ENCODE peak calls at places on chromosomes 16 and 17, in nine cellular contexts. E is upper lobe of right lung; V is RWPE2; Z is CD8-positive, alpha-beta T cell; L is HepG2; N is heart right ventricle; A is left ventricle myocardium inferior; J is mucosa of descending colon; F is pancreas. R is an unnamed sample. For H3K36me3, the result is how much of the 10 kb centered on the place peaks cover.

GRCh38 chr16:55701442-55702319 is 45.9 kb downstream of the SLC6A2 start:
- DNase-seq in A (peak), Z (no peak), J (no peak), L (peak), F (peak), N (peak), E (peak), V (no peak), R (peak)

GRCh38 chr17:6936370-6937028 is 59.4 kb upstream of the ALOX12 start:
- DNase-seq in J (no peak), L (no peak), E (no peak), N (peak), V (no peak), A (no peak), F (no peak), Z (no peak), R (peak)

GRCh38 chr17:78426293-78426879 is 47.9 kb downstream of the PGS1 start:
- DNase-seq in N (no peak), J (no peak), Z (no peak), L (no peak), V (no peak), F (no peak), E (no peak), A (no peak), R (no peak)

GRCh38 chr16:66959645-66960177 is 1.4 kb upstream of the CES3 start:
- DNase-seq in L (no peak), A (peak), V (no peak), E (no peak), F (no peak), N (no peak), J (no peak), Z (no peak), R (no peak)

GRCh38 chr17:82828875-82829487 is 10.8 kb downstream of the ZNF750 start:
- DNase-seq in L (no peak), F (no peak), A (no peak), J (no peak), Z (no peak), N (no peak), V (peak), E (no peak), R (no peak)

GRCh38 chr17:64180089-64180488 is 50.1 kb upstream of the ERN1 start:
- DNase-seq in V (no peak), F (no peak), N (no peak), J (no peak), L (no peak), A (no peak), Z (no peak), E (no peak), R (no peak)

GRCh38 chr16:86761117-86761971 is 183.0 kb downstream of the FOXL1 start:
- DNase-seq in F (peak), A (peak), J (no peak), Z (peak), E (no peak), L (peak), N (peak), V (peak), R (peak)

GRCh38 chr17:28501421-28502284 is 4.5 kb upstream of the FOXN1 start:
- DNase-seq in E (no peak), V (no peak), L (no peak), F (no peak), J (no peak), Z (no peak), N (no peak), A (no peak), R (no peak)

GRCh38 chr17:15210247-15210646 is 54.9 kb downstream of the PMP22 start:
- DNase-seq in F (no peak), E (no peak), L (no peak), Z (no peak), J (no peak), A (no peak), N (no peak), V (no peak), R (no peak)

GRCh38 chr16:13793788-13794461 is 126.0 kb upstream of the ERCC4 start:
- DNase-seq in F (no peak), A (no peak), N (peak), L (no peak), V (no peak), J (no peak), E (no peak), Z (no peak), R (no peak)

GRCh38 chr17:70054961-70055360 is 20.1 kb upstream of the KCNJ16 start:
- DNase-seq in J (no peak), V (no peak), F (no peak), A (no peak), E (no peak), Z (no peak), L (no peak), N (no peak), R (no peak)

GRCh38 chr17:21382560-21383495 is 6.7 kb downstream of the KCNJ12 start:
- DNase-seq in J (no peak), E (no peak), L (no peak), F (no peak), A (no peak), N (no peak), Z (no peak), V (no peak), R (no peak)

GRCh38 chr17:46732754-46733398 is 85.6 kb downstream of the WNT3 start:
- DNase-seq in A (no peak), L (no peak), E (no peak), V (no peak), J (no peak), Z (no peak), F (no peak), N (no peak), R (no peak)

GRCh38 chr16:30942421-30942796 is 6.5 kb upstream of the ORAI3 start:
- DNase-seq in F (no peak), N (no peak), L (no peak), V (no peak), A (no peak), E (no peak), Z (no peak), J (no peak), R (no peak)

GRCh38 chr17:80656590-80656989 is 112.0 kb downstream of the RPTOR start:
- DNase-seq in N (no peak), F (no peak), J (no peak), Z (no peak), L (no peak), V (no peak), A (no peak), E (no peak), R (peak)

GRCh38 chr17:41406205-41406604 is 8.8 kb upstream of the KRT31 start:
- DNase-seq in J (no peak), L (no peak), V (no peak), Z (no peak), A (no peak), N (no peak), F (no peak), E (no peak), R (no peak)

GRCh38 chr16:61263400-61263799 is 772.8 kb downstream of the CDH8 start:
- DNase-seq in J (no peak), L (no peak), N (no peak), E (no peak), Z (no peak), V (no peak), F (no peak), A (no peak), R (no peak)

GRCh38 chr16:90046971-90047713 is 27.9 kb upstream of the DBNDD1 start:
- DNase-seq in N (peak), J (peak), V (no peak), E (peak), F (peak), Z (no peak), L (peak), A (peak), R (no peak)

GRCh38 chr16:52929478-52929877 is 123.2 kb downstream of the CHD9NB start:
- DNase-seq in J (no peak), N (no peak), V (no peak), L (no peak), F (no peak), E (no peak), Z (no peak), A (no peak), R (no peak)

GRCh38 chr17:1347681-1348318 is 52.2 kb downstream of the YWHAE start:
- DNase-seq in J (peak), L (no peak), E (peak), V (no peak), Z (no peak), A (no peak), F (no peak), N (peak), R (peak)

GRCh38 chr17:17214646-17215436 is 8.7 kb upstream of the PLD6 start:
- DNase-seq in Z (no peak), A (no peak), E (no peak), F (no peak), J (no peak), L (no peak), N (no peak), V (no peak), R (no peak)

GRCh38 chr17:27609606-27610303 is 21.2 kb upstream of the LGALS9 start:
- DNase-seq in L (peak), V (no peak), F (no peak), N (no peak), E (no peak), J (peak), Z (no peak), A (no peak), R (peak)

GRCh38 chr17:82241183-82241925 is 12.5 kb downstream of the SLC16A3 start:
- DNase-seq in L (peak), J (peak), E (peak), F (peak), N (peak), A (peak), V (peak), Z (no peak), R (peak)

GRCh38 chr16:27171584-27171983 is 31.7 kb upstream of the KDM8 start:
- DNase-seq in F (no peak), V (no peak), L (no peak), Z (no peak), J (no peak), N (no peak), E (no peak), A (no peak), R (no peak)

GRCh38 chr17:20284018-20284417 is 183.3 kb downstream of the LGALS9B start:
- DNase-seq in N (no peak), Z (no peak), F (no peak), A (no peak), E (no peak), L (no peak), J (no peak), V (no peak), R (no peak)

GRCh38 chr17:4157618-4158333 is 14.8 kb downstream of the CYB5D2 start:
- DNase-seq in N (no peak), V (no peak), E (no peak), L (no peak), Z (no peak), J (no peak), A (no peak), F (no peak), R (no peak)

GRCh38 chr17:4160294-4160859 is 17.4 kb downstream of the CYB5D2 start:
- DNase-seq in J (no peak), V (no peak), Z (no peak), E (no peak), N (no peak), L (no peak), F (no peak), A (no peak), R (no peak)

GRCh38 chr17:4161179-4161559 is 18.2 kb downstream of the CYB5D2 start:
- DNase-seq in E (no peak), V (peak), Z (no peak), L (peak), A (no peak), N (no peak), F (no peak), J (no peak), R (no peak)

GRCh38 chr17:4161560-4162221 is 18.7 kb downstream of the CYB5D2 start:
- DNase-seq in L (no peak), A (no peak), N (no peak), V (no peak), J (no peak), E (no peak), F (no peak), Z (no peak), R (no peak)

GRCh38 chr17:4159761-4160160 is 16.8 kb downstream of the CYB5D2 start:
- DNase-seq in L (no peak), E (no peak), Z (no peak), V (no peak), J (no peak), N (no peak), A (no peak), F (no peak), R (no peak)
- H3K36me3 ChIP-seq in L (under half), E (under half), Z (under half), V (under half), J (under half), N (under half), A (under half), F (under half), R (under half)

GRCh38 chr16:1781254-1781653 is 1.1 kb downstream of the SPSB3 start:
- DNase-seq in A (no peak), E (no peak), N (no peak), L (no peak), Z (no peak), V (no peak), J (no peak), F (peak), R (no peak)

GRCh38 chr16:1782408-1783247 is at the start of the genes NUBP2 and SPSB3:
- DNase-seq in Z (peak), N (peak), E (peak), J (peak), L (peak), V (peak), A (peak), F (peak), R (peak)

GRCh38 chr16:1779741-1780676 is 2.4 kb downstream of the SPSB3 start:
- DNase-seq in N (no peak), A (no peak), Z (no peak), E (no peak), L (no peak), J (no peak), V (no peak), F (peak), R (no peak)

GRCh38 chr16:1780677-1781072 is 1.7 kb downstream of the SPSB3 start:
- DNase-seq in J (no peak), L (no peak), A (no peak), N (no peak), E (no peak), Z (no peak), V (no peak), F (no peak), R (no peak)

GRCh38 chr16:1781758-1782407 is 488 bp downstream of the SPSB3 start:
- DNase-seq in J (no peak), V (no peak), A (no peak), Z (no peak), E (no peak), N (no peak), L (no peak), F (peak), R (no peak)
- H3K4me3 ChIP-seq in J (peak), V (peak), A (peak), Z (peak), E (peak), N (peak), L (peak), F (peak), R (peak)

GRCh38 chr16:58249388-58249779 is 45.4 kb downstream of the PRSS54 start:
- DNase-seq in N (no peak), J (no peak), Z (no peak), F (no peak), A (no peak), V (no peak), E (no peak), L (no peak), R (no peak)

DNA sequence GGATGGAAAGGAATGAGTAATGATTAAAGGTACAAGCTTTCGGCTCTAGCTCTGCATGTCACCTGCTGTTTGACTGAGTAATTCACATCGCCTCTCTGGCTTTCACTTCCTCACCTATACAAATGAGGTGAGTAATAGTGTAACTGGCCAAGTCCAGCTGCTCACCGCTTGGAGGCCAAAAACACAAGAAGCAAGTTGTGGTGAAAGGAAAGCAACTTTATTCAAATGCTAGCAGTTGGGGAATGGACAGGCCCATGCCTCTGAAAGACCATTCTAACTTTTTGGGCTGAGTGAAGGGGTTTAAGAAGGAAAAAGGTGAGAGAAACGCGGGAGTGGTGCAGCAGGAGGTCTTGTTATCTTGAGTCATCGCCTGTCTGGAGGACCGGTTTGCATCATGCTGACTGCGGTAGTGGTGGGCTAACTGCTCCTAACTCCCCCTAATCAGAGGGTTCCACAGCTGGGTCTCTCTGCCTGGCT is 45.7 kb upstream of the CSNK2A2 start:
- DNase-seq in J (no peak), E (no peak), V (no peak), N (no peak), A (no peak), Z (no peak), F (no peak), L (no peak), R (peak)
- TF ChIP-seq CTCF in J (no peak), E (no peak), V (no peak), N (no peak), A (no peak), Z (no peak), F (no peak), L (no peak), R (no peak)

GRCh38 chr17:8482546-8482945 is 46.9 kb downstream of the NDEL1 start:
- DNase-seq in E (peak), F (no peak), Z (no peak), N (no peak), V (no peak), J (no peak), L (no peak), A (no peak), R (no peak)
- H3K36me3 ChIP-seq in E (half or more), F (under half), Z (under half), N (under half), V (half or more), J (under half), L (half or more), A (half or more), R (under half)

DNA sequence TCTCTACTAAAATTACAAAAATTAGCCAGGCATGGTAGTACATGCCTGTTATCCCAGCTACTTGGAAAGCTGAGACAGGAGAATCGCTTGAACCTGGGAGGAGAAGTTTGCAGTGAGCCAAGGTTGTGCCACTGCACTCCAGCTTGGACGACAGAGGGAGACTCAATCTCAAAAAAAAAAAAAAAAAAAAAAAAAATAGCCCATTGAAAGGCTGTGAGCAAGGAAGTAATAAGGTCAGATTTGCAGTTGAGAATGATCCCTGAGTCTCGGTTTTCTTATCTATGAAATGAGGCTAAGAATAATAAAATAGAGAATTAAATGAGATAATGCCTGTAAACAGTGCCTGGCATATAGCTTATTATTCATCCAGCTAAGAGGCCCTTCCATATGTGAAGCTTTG is 1.3 kb upstream of the PDK2 start:
- DNase-seq in E (no peak), F (no peak), V (no peak), L (no peak), J (no peak), N (no peak), A (no peak), Z (no peak), R (no peak)
- H3K4me3 ChIP-seq in E (no peak), F (no peak), V (no peak), L (no peak), J (no peak), N (no peak), A (no peak), Z (no peak), R (no peak)

GRCh38 chr16:85285681-85286065 is 173.4 kb upstream of the CIBAR2 start:
- DNase-seq in L (no peak), N (no peak), E (no peak), Z (no peak), F (no peak), J (no peak), A (no peak), V (no peak), R (no peak)

GRCh38 chr16:85286066-85286712 is 173.9 kb upstream of the CIBAR2 start:
- DNase-seq in L (no peak), E (no peak), V (no peak), J (peak), F (no peak), N (peak), A (peak), Z (no peak), R (no peak)

GRCh38 chr16:85288341-85288868 is 176.1 kb upstream of the CIBAR2 start:
- DNase-seq in A (no peak), L (no peak), Z (no peak), F (no peak), J (no peak), N (no peak), V (no peak), E (no peak), R (no peak)

GRCh38 chr16:85288869-85289660 is 176.8 kb upstream of the CIBAR2 start:
- DNase-seq in J (no peak), V (no peak), A (no peak), F (no peak), E (no peak), L (peak), N (no peak), Z (no peak), R (no peak)

GRCh38 chr16:85286970-85287814 is 174.9 kb upstream of the CIBAR2 start:
- DNase-seq in Z (no peak), J (peak), L (no peak), F (no peak), V (no peak), A (peak), N (no peak), E (no peak), R (no peak)
- TF ChIP-seq CTCF in Z (no peak), J (no peak), L (no peak), F (no peak), V (no peak), A (no peak), N (no peak), E (peak), R (no peak)

GRCh38 chr16:24776486-24777220 is 47.2 kb downstream of the TNRC6A start:
- DNase-seq in L (no peak), N (peak), V (no peak), Z (no peak), F (peak), E (no peak), A (peak), J (no peak), R (no peak)

GRCh38 chr16:24778676-24779075 is 49.2 kb downstream of the TNRC6A start:
- DNase-seq in A (no peak), F (no peak), V (no peak), J (no peak), Z (no peak), E (no peak), N (no peak), L (no peak), R (no peak)

GRCh38 chr16:24773771-24774427 is 44.4 kb downstream of the TNRC6A start:
- DNase-seq in E (no peak), N (no peak), V (no peak), F (no peak), A (no peak), J (no peak), Z (no peak), L (no peak), R (no peak)

GRCh38 chr16:24774510-24774909 is 45.1 kb downstream of the TNRC6A start:
- DNase-seq in Z (no peak), E (no peak), A (no peak), J (no peak), F (no peak), L (no peak), N (no peak), V (no peak), R (no peak)

GRCh38 chr16:24775455-24775854 is 46.0 kb downstream of the TNRC6A start:
- DNase-seq in V (no peak), A (no peak), F (no peak), Z (no peak), J (no peak), N (no peak), L (no peak), E (no peak), R (no peak)
- H3K36me3 ChIP-seq in V (half or more), A (under half), F (under half), Z (under half), J (under half), N (under half), L (half or more), E (under half), R (under half)

DNA sequence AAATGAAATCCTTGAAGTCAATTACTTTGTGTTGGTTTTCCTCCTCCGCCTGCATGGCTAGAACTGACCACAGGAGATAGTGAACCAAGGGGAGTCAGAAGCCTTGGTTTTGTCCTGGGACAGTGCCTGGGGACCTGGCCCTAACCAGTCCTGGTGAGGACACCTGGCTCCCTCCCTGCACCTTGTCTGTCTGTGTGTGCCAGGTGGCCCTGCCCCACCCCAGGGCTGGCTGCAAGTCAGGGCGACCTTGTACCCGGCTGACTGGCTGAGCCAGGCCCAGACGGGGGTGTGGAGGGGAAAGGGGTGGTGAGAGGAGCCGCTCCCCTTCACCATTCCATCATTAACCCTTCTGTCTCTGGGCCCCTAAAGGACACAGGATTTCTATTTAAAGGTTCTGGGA is 3.4 kb downstream of the RAPGEFL1 start:
- DNase-seq in L (no peak), A (no peak), N (no peak), E (peak), J (peak), Z (no peak), V (no peak), F (peak), R (peak)
- H3K4me3 ChIP-seq in L (no peak), A (no peak), N (no peak), E (no peak), J (no peak), Z (no peak), V (no peak), F (no peak), R (peak)